ENCODE peak calls at places on chromosomes 3 and 15, in nine cellular contexts. One of them, this sample, is unnamed.

GRCh38 chr3:183155499-183155898 is 7.0 kb downstream of the LAMP3 start:
- DNase-seq in left ventricle myocardium inferior: no peak
- DNase-seq in CD8-positive, alpha-beta memory T cell: no peak
- DNase-seq in endothelial cell of umbilical vein: no peak
- DNase-seq in testis: no peak
- DNase-seq in foreskin fibroblast: no peak
- DNase-seq in colonic mucosa: no peak
- DNase-seq in fibroblast of lung: no peak
- DNase-seq in IMR-90: no peak
- DNase-seq in this sample: no peak

GRCh38 chr15:31262901-31263671 is 63.5 kb upstream of the KLF13 start:
- DNase-seq in left ventricle myocardium inferior: peak
- DNase-seq in CD8-positive, alpha-beta memory T cell: no peak
- DNase-seq in endothelial cell of umbilical vein: no peak
- DNase-seq in testis: peak
- DNase-seq in foreskin fibroblast: peak
- DNase-seq in colonic mucosa: peak
- DNase-seq in fibroblast of lung: peak
- DNase-seq in IMR-90: peak
- DNase-seq in this sample: no peak

GRCh38 chr3:119937229-119937628 is 155.3 kb downstream of the NR1I2 start:
- DNase-seq in left ventricle myocardium inferior: no peak
- DNase-seq in CD8-positive, alpha-beta memory T cell: no peak
- DNase-seq in endothelial cell of umbilical vein: no peak
- DNase-seq in testis: no peak
- DNase-seq in foreskin fibroblast: no peak
- DNase-seq in colonic mucosa: no peak
- DNase-seq in fibroblast of lung: no peak
- DNase-seq in IMR-90: peak
- DNase-seq in this sample: no peak

GRCh38 chr3:159838936-159839335 is 149.7 kb upstream of the IL12A start:
- DNase-seq in left ventricle myocardium inferior: no peak
- DNase-seq in CD8-positive, alpha-beta memory T cell: no peak
- DNase-seq in endothelial cell of umbilical vein: peak
- DNase-seq in testis: no peak
- DNase-seq in foreskin fibroblast: no peak
- DNase-seq in colonic mucosa: no peak
- DNase-seq in fibroblast of lung: no peak
- DNase-seq in IMR-90: no peak
- DNase-seq in this sample: no peak

GRCh38 chr3:180401226-180401625 is 200.7 kb upstream of the TTC14 start:
- DNase-seq in left ventricle myocardium inferior: no peak
- DNase-seq in CD8-positive, alpha-beta memory T cell: no peak
- DNase-seq in endothelial cell of umbilical vein: no peak
- DNase-seq in testis: no peak
- DNase-seq in foreskin fibroblast: no peak
- DNase-seq in colonic mucosa: no peak
- DNase-seq in fibroblast of lung: no peak
- DNase-seq in IMR-90: peak
- DNase-seq in this sample: no peak

GRCh38 chr3:155244206-155244605 is 49.3 kb downstream of the STRIT1 start:
- DNase-seq in left ventricle myocardium inferior: no peak
- DNase-seq in CD8-positive, alpha-beta memory T cell: no peak
- DNase-seq in endothelial cell of umbilical vein: no peak
- DNase-seq in testis: no peak
- DNase-seq in foreskin fibroblast: no peak
- DNase-seq in colonic mucosa: no peak
- DNase-seq in fibroblast of lung: peak
- DNase-seq in IMR-90: peak
- DNase-seq in this sample: no peak

GRCh38 chr3:25582242-25582641 is 82.5 kb downstream of the TOP2B start:
- DNase-seq in left ventricle myocardium inferior: no peak
- DNase-seq in CD8-positive, alpha-beta memory T cell: no peak
- DNase-seq in endothelial cell of umbilical vein: peak
- DNase-seq in testis: no peak
- DNase-seq in foreskin fibroblast: peak
- DNase-seq in colonic mucosa: no peak
- DNase-seq in fibroblast of lung: peak
- DNase-seq in IMR-90: peak
- DNase-seq in this sample: no peak

GRCh38 chr15:74906450-74907276 is at the start of gene FAM219B:
- DNase-seq in left ventricle myocardium inferior: peak
- DNase-seq in CD8-positive, alpha-beta memory T cell: peak
- DNase-seq in endothelial cell of umbilical vein: peak
- DNase-seq in testis: peak
- DNase-seq in foreskin fibroblast: peak
- DNase-seq in colonic mucosa: peak
- DNase-seq in fibroblast of lung: peak
- DNase-seq in IMR-90: peak
- DNase-seq in this sample: peak

GRCh38 chr15:33311312-33311971 is 675 bp downstream of the RYR3 start:
- DNase-seq in left ventricle myocardium inferior: no peak
- DNase-seq in CD8-positive, alpha-beta memory T cell: no peak
- DNase-seq in endothelial cell of umbilical vein: no peak
- DNase-seq in testis: no peak
- DNase-seq in foreskin fibroblast: no peak
- DNase-seq in colonic mucosa: no peak
- DNase-seq in fibroblast of lung: no peak
- DNase-seq in IMR-90: no peak
- DNase-seq in this sample: peak

GRCh38 chr3:10432156-10432845 is 73.1 kb downstream of the ATP2B2 start:
- DNase-seq in left ventricle myocardium inferior: no peak
- DNase-seq in CD8-positive, alpha-beta memory T cell: no peak
- DNase-seq in endothelial cell of umbilical vein: no peak
- DNase-seq in testis: no peak
- DNase-seq in foreskin fibroblast: no peak
- DNase-seq in colonic mucosa: no peak
- DNase-seq in fibroblast of lung: no peak
- DNase-seq in IMR-90: no peak
- DNase-seq in this sample: no peak

DNA sequence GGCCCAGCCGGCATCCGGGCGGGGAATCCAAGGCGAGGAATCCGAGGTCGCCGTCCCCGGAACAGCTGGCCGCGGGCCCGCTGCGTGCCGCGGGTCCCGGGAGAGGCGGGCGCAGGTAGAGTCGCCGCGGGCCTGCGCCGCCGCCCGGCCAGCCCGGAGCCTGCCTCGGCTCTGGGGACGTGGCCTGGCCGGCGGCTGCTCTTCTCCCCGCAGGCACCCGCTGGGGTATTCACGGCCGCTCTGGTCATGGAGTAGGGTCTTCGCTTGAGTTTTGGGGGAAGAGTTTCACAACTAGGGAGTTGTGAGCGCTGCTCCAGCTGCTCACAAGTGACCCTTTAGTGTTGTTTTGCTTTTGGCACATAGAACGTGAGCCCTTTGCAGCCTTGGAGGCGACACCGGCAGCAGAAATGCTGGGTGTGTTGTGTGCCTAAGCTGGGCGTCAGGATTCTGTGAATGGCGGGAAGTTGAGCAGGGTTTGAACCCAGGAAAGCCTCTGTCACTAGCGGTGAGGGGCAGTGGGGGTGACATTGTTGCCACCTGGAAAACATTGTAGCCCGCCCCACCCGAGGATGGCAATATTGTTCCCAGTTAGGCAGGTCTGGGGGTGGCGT is 4.0 kb downstream of the TRIM71 start:
- DNase-seq in left ventricle myocardium inferior: no peak
- DNase-seq in CD8-positive, alpha-beta memory T cell: no peak
- DNase-seq in endothelial cell of umbilical vein: no peak
- DNase-seq in testis: peak
- DNase-seq in foreskin fibroblast: no peak
- DNase-seq in colonic mucosa: no peak
- DNase-seq in fibroblast of lung: no peak
- DNase-seq in IMR-90: no peak
- DNase-seq in this sample: no peak
- H3K4me3 ChIP-seq in left ventricle myocardium inferior: peak
- H3K4me3 ChIP-seq in CD8-positive, alpha-beta memory T cell: no peak
- H3K4me3 ChIP-seq in endothelial cell of umbilical vein: no peak
- H3K4me3 ChIP-seq in testis: no peak
- H3K4me3 ChIP-seq in foreskin fibroblast: no peak
- H3K4me3 ChIP-seq in colonic mucosa: no peak
- H3K4me3 ChIP-seq in fibroblast of lung: no peak
- H3K4me3 ChIP-seq in IMR-90: no peak
- H3K4me3 ChIP-seq in this sample: no peak

DNA sequence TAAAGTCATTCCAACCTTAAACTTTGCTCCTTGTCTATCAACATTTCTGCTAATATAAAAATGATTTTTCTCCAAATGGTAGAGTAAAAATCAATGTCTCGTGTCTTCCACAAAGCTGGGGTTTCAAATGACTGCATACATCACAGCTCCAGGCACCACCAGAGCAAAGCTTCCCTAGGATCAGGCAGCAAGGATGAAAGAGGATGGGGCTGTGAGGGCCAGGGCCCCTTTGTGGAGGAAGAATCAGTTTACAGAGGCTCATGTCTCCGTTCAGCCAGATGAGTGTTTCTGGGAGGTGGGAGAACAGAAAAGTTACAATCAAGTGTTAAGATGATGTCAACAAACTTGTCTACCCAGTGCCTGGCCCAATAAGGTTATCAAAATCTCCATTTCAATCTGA is 105.5 kb downstream of the BDH1 start:
- DNase-seq in left ventricle myocardium inferior: no peak
- DNase-seq in CD8-positive, alpha-beta memory T cell: no peak
- DNase-seq in endothelial cell of umbilical vein: no peak
- DNase-seq in testis: no peak
- DNase-seq in foreskin fibroblast: no peak
- DNase-seq in colonic mucosa: no peak
- DNase-seq in fibroblast of lung: no peak
- DNase-seq in IMR-90: no peak
- DNase-seq in this sample: no peak
- H3K4me3 ChIP-seq in left ventricle myocardium inferior: no peak
- H3K4me3 ChIP-seq in CD8-positive, alpha-beta memory T cell: no peak
- H3K4me3 ChIP-seq in endothelial cell of umbilical vein: no peak
- H3K4me3 ChIP-seq in testis: no peak
- H3K4me3 ChIP-seq in foreskin fibroblast: no peak
- H3K4me3 ChIP-seq in colonic mucosa: no peak
- H3K4me3 ChIP-seq in fibroblast of lung: no peak
- H3K4me3 ChIP-seq in IMR-90: no peak
- H3K4me3 ChIP-seq in this sample: no peak

DNA sequence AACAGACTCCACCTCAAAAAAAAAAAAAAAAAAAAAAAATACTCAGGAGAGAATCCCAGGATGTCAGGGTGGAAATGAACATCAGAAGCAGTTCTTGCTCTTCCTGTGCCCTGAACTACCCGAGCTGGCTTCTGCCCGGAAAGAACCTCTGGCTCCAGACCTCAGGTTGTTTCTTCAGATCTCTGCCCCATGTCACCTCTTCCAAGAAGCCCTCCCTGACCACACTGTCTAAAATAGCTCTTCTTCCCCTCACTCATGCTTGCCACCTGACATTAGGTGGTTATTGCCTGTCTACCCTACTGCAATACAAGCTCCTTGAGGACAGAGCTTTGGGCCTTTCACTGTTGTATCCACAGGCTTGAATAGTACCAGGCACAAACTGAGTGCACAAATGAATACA is 8.2 kb downstream of the TKT start:
- DNase-seq in left ventricle myocardium inferior: no peak
- DNase-seq in CD8-positive, alpha-beta memory T cell: no peak
- DNase-seq in endothelial cell of umbilical vein: no peak
- DNase-seq in testis: no peak
- DNase-seq in foreskin fibroblast: no peak
- DNase-seq in colonic mucosa: no peak
- DNase-seq in fibroblast of lung: no peak
- DNase-seq in IMR-90: no peak
- DNase-seq in this sample: no peak
- H3K4me3 ChIP-seq in left ventricle myocardium inferior: no peak
- H3K4me3 ChIP-seq in CD8-positive, alpha-beta memory T cell: no peak
- H3K4me3 ChIP-seq in endothelial cell of umbilical vein: no peak
- H3K4me3 ChIP-seq in testis: no peak
- H3K4me3 ChIP-seq in foreskin fibroblast: no peak
- H3K4me3 ChIP-seq in colonic mucosa: no peak
- H3K4me3 ChIP-seq in fibroblast of lung: no peak
- H3K4me3 ChIP-seq in IMR-90: no peak
- H3K4me3 ChIP-seq in this sample: no peak

GRCh38 chr3:67031986-67032385 is 33.9 kb downstream of the KBTBD8 start:
- DNase-seq in left ventricle myocardium inferior: no peak
- DNase-seq in CD8-positive, alpha-beta memory T cell: no peak
- DNase-seq in endothelial cell of umbilical vein: no peak
- DNase-seq in testis: no peak
- DNase-seq in foreskin fibroblast: no peak
- DNase-seq in colonic mucosa: no peak
- DNase-seq in fibroblast of lung: no peak
- DNase-seq in IMR-90: no peak
- DNase-seq in this sample: no peak

GRCh38 chr3:67034371-67034770 is 36.3 kb downstream of the KBTBD8 start:
- DNase-seq in left ventricle myocardium inferior: no peak
- DNase-seq in CD8-positive, alpha-beta memory T cell: no peak
- DNase-seq in endothelial cell of umbilical vein: no peak
- DNase-seq in testis: no peak
- DNase-seq in foreskin fibroblast: no peak
- DNase-seq in colonic mucosa: no peak
- DNase-seq in fibroblast of lung: peak
- DNase-seq in IMR-90: no peak
- DNase-seq in this sample: no peak

GRCh38 chr3:67028385-67028784 is 30.3 kb downstream of the KBTBD8 start:
- DNase-seq in left ventricle myocardium inferior: no peak
- DNase-seq in CD8-positive, alpha-beta memory T cell: no peak
- DNase-seq in endothelial cell of umbilical vein: no peak
- DNase-seq in testis: no peak
- DNase-seq in foreskin fibroblast: no peak
- DNase-seq in colonic mucosa: no peak
- DNase-seq in fibroblast of lung: no peak
- DNase-seq in IMR-90: no peak
- DNase-seq in this sample: no peak

GRCh38 chr3:67033091-67033490 is 35.0 kb downstream of the KBTBD8 start:
- DNase-seq in left ventricle myocardium inferior: no peak
- DNase-seq in CD8-positive, alpha-beta memory T cell: no peak
- DNase-seq in endothelial cell of umbilical vein: no peak
- DNase-seq in testis: no peak
- DNase-seq in foreskin fibroblast: no peak
- DNase-seq in colonic mucosa: no peak
- DNase-seq in fibroblast of lung: no peak
- DNase-seq in IMR-90: no peak
- DNase-seq in this sample: no peak

DNA sequence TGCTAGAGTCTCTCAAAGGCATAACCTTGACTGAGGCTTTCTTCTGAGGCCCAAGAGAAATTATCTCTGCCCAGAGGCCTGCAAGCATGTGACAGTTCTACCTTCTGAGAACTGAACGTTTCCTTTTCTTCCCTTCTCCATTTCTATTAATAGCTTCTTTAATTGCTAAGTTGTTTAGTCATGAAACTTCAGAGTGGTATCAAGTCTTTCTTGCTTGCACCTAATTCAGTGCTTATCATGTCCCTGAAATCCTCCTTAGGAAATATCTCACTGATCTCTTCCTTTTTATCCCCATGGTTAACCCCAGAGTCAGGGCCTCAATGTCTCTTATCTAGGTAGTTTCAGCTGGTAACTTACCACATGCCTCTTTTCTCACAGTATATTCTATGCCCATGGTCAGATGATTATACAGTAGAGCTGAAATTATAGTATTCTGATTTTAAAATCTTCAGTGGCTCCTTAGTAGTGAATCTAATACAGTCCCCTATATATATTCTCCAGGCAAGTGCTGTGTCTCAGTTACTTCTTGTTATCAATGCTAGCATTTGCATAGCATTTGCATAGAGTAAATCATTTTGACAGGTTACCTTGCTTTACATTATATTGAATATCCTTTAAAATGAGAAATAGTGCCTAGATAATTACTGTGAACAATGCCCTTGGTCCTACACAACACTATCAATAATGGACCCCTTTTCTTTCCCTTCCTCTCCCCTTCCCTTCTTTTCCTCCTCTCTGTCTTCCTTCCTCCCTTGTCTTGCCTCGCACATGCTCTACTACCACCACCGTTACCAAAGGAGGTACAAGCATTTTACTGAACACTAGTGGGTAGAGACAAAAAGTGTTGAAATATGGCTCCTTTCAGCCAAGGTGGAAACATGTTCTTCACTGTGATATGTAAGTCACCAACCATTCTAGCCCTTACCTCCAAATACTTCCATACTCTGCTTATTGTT is 33.0 kb downstream of the KBTBD8 start:
- DNase-seq in left ventricle myocardium inferior: no peak
- DNase-seq in CD8-positive, alpha-beta memory T cell: no peak
- DNase-seq in endothelial cell of umbilical vein: no peak
- DNase-seq in testis: no peak
- DNase-seq in foreskin fibroblast: no peak
- DNase-seq in colonic mucosa: no peak
- DNase-seq in fibroblast of lung: no peak
- DNase-seq in IMR-90: no peak
- DNase-seq in this sample: no peak
- H3K4me3 ChIP-seq in left ventricle myocardium inferior: no peak
- H3K4me3 ChIP-seq in CD8-positive, alpha-beta memory T cell: no peak
- H3K4me3 ChIP-seq in endothelial cell of umbilical vein: no peak
- H3K4me3 ChIP-seq in testis: no peak
- H3K4me3 ChIP-seq in foreskin fibroblast: no peak
- H3K4me3 ChIP-seq in colonic mucosa: no peak
- H3K4me3 ChIP-seq in fibroblast of lung: no peak
- H3K4me3 ChIP-seq in IMR-90: no peak
- H3K4me3 ChIP-seq in this sample: no peak

This sample was measured in esophagus muscularis mucosa.